ENCODE peak calls at places on chromosome 9, in seven cellular contexts. One of them, this sample, is unnamed.

GRCh38 chr9:122050167-122050566 is 42.9 kb downstream of the TTLL11 start:
- DNase-seq in HCT116: no peak
- DNase-seq in H9: no peak
- DNase-seq in GM10248: no peak
- DNase-seq in lower leg skin: no peak
- DNase-seq in AG04449: no peak
- DNase-seq in RWPE1: no peak
- DNase-seq in this sample: no peak

GRCh38 chr9:19127881-19128719 is 808 bp upstream of the PLIN2 start:
- DNase-seq in HCT116: no peak
- DNase-seq in H9: peak
- DNase-seq in GM10248: no peak
- DNase-seq in lower leg skin: peak
- DNase-seq in AG04449: no peak
- DNase-seq in RWPE1: no peak
- DNase-seq in this sample: no peak

GRCh38 chr9:96686638-96687335 is 31.7 kb upstream of the PRXL2C start:
- DNase-seq in HCT116: no peak
- DNase-seq in H9: peak
- DNase-seq in GM10248: peak
- DNase-seq in lower leg skin: peak
- DNase-seq in AG04449: no peak
- DNase-seq in RWPE1: peak
- DNase-seq in this sample: peak

GRCh38 chr9:103990311-103990710 is 103.8 kb upstream of the SMC2 start:
- DNase-seq in HCT116: no peak
- DNase-seq in H9: no peak
- DNase-seq in GM10248: no peak
- DNase-seq in lower leg skin: no peak
- DNase-seq in AG04449: no peak
- DNase-seq in RWPE1: no peak
- DNase-seq in this sample: no peak

GRCh38 chr9:93567271-93567959 is 9.0 kb upstream of the PHF2 start:
- DNase-seq in HCT116: no peak
- DNase-seq in H9: no peak
- DNase-seq in GM10248: no peak
- DNase-seq in lower leg skin: peak
- DNase-seq in AG04449: no peak
- DNase-seq in RWPE1: no peak
- DNase-seq in this sample: no peak

GRCh38 chr9:137029058-137029922 is 1.3 kb upstream of the ABCA2 start:
- DNase-seq in HCT116: no peak
- DNase-seq in H9: peak
- DNase-seq in GM10248: peak
- DNase-seq in lower leg skin: peak
- DNase-seq in AG04449: no peak
- DNase-seq in RWPE1: peak
- DNase-seq in this sample: peak

GRCh38 chr9:108682191-108682590 is 173.6 kb downstream of the ACTL7B start:
- DNase-seq in HCT116: no peak
- DNase-seq in H9: no peak
- DNase-seq in GM10248: no peak
- DNase-seq in lower leg skin: no peak
- DNase-seq in AG04449: no peak
- DNase-seq in RWPE1: no peak
- DNase-seq in this sample: no peak

GRCh38 chr9:107895524-107896001 is 406.0 kb upstream of the KLF4 start:
- DNase-seq in HCT116: no peak
- DNase-seq in H9: no peak
- DNase-seq in GM10248: no peak
- DNase-seq in lower leg skin: no peak
- DNase-seq in AG04449: no peak
- DNase-seq in RWPE1: no peak
- DNase-seq in this sample: no peak

GRCh38 chr9:14347408-14348224 is 33.7 kb upstream of the NFIB start:
- DNase-seq in HCT116: no peak
- DNase-seq in H9: peak
- DNase-seq in GM10248: no peak
- DNase-seq in lower leg skin: peak
- DNase-seq in AG04449: no peak
- DNase-seq in RWPE1: peak
- DNase-seq in this sample: no peak

GRCh38 chr9:70470050-70471015 is 55.9 kb upstream of the KLF9 start:
- DNase-seq in HCT116: no peak
- DNase-seq in H9: no peak
- DNase-seq in GM10248: no peak
- DNase-seq in lower leg skin: peak
- DNase-seq in AG04449: no peak
- DNase-seq in RWPE1: no peak
- DNase-seq in this sample: no peak

GRCh38 chr9:98929866-98930265 is 13.8 kb upstream of the COL15A1 start:
- DNase-seq in HCT116: no peak
- DNase-seq in H9: no peak
- DNase-seq in GM10248: no peak
- DNase-seq in lower leg skin: peak
- DNase-seq in AG04449: no peak
- DNase-seq in RWPE1: no peak
- DNase-seq in this sample: no peak

GRCh38 chr9:97388721-97389238 is 23.1 kb upstream of the TDRD7 start:
- DNase-seq in HCT116: no peak
- DNase-seq in H9: no peak
- DNase-seq in GM10248: peak
- DNase-seq in lower leg skin: peak
- DNase-seq in AG04449: no peak
- DNase-seq in RWPE1: no peak
- DNase-seq in this sample: no peak

GRCh38 chr9:124074746-124075145 is 63.2 kb downstream of the LHX2 start:
- DNase-seq in HCT116: no peak
- DNase-seq in H9: no peak
- DNase-seq in GM10248: no peak
- DNase-seq in lower leg skin: no peak
- DNase-seq in AG04449: no peak
- DNase-seq in RWPE1: no peak
- DNase-seq in this sample: no peak

GRCh38 chr9:134642385-134643181 is 980 bp downstream of the COL5A1 start:
- DNase-seq in HCT116: no peak
- DNase-seq in H9: peak
- DNase-seq in GM10248: no peak
- DNase-seq in lower leg skin: peak
- DNase-seq in AG04449: no peak
- DNase-seq in RWPE1: peak
- DNase-seq in this sample: peak

GRCh38 chr9:95506692-95507455 is 9.9 kb downstream of the PTCH1 start:
- DNase-seq in HCT116: no peak
- DNase-seq in H9: peak
- DNase-seq in GM10248: peak
- DNase-seq in lower leg skin: peak
- DNase-seq in AG04449: no peak
- DNase-seq in RWPE1: peak
- DNase-seq in this sample: no peak

DNA sequence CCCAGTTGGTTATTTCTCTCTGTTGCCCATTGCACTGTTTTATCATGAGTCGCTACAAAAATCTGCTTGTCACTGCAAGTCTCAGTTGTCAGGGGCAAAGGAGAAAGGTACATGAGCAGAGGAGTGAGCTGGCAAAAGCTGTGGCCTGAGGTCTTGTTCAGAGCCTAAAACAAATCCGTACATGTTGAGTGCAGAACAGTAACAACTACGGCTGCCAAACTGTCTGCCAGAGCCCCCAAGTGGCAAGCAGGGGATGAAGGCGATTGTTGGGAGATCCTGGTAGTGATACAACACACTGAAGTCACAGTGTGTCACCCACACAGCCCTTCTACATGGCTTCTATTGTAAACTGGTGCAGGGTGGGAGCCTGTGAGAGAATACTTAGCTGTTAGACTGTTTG is 50.9 kb downstream of the BRINP1 start:
- DNase-seq in HCT116: no peak
- DNase-seq in H9: peak
- DNase-seq in GM10248: no peak
- DNase-seq in lower leg skin: no peak
- DNase-seq in AG04449: no peak
- DNase-seq in RWPE1: no peak
- DNase-seq in this sample: no peak
- TF ChIP-seq CTCF in HCT116: no peak
- TF ChIP-seq CTCF in H9: peak
- TF ChIP-seq CTCF in GM10248: no peak
- TF ChIP-seq CTCF in lower leg skin: no peak
- TF ChIP-seq CTCF in AG04449: no peak
- TF ChIP-seq CTCF in RWPE1: no peak
- TF ChIP-seq CTCF in this sample: no peak

DNA sequence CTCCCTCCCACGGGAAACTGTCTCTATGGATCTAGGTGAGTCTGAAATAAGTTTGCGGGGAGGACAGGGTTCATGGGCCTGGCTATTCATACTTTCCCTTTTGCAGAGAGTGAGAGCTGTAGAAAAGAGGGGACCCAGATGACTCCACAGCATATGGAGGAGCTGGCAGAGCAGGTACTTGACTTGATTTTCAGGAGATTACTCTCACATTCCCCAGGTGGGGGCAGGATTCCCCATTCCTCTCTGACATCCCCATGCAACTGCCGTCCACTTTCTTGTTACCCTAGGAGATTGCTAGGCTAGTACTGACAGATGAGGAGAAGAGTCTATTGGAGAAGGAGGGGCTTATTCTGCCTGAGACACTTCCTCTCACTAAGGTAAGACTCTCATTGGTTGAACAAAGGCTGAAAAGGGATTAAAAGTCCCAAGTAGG is 659 bp downstream of the CREB3 start:
- DNase-seq in HCT116: peak
- DNase-seq in H9: peak
- DNase-seq in GM10248: peak
- DNase-seq in lower leg skin: no peak
- DNase-seq in AG04449: peak
- DNase-seq in RWPE1: peak
- DNase-seq in this sample: peak
- TF ChIP-seq CTCF in HCT116: no peak
- TF ChIP-seq CTCF in H9: peak
- TF ChIP-seq CTCF in GM10248: peak
- TF ChIP-seq CTCF in lower leg skin: no peak
- TF ChIP-seq CTCF in AG04449: peak
- TF ChIP-seq CTCF in RWPE1: peak
- TF ChIP-seq CTCF in this sample: no peak

GRCh38 chr9:35861161-35861897 is 8.9 kb downstream of the OR13J1 start:
- DNase-seq in HCT116: no peak
- DNase-seq in H9: no peak
- DNase-seq in GM10248: no peak
- DNase-seq in lower leg skin: no peak
- DNase-seq in AG04449: no peak
- DNase-seq in RWPE1: no peak
- DNase-seq in this sample: no peak

GRCh38 chr9:35859995-35860348 is 10.2 kb downstream of the OR13J1 start:
- DNase-seq in HCT116: no peak
- DNase-seq in H9: no peak
- DNase-seq in GM10248: no peak
- DNase-seq in lower leg skin: no peak
- DNase-seq in AG04449: no peak
- DNase-seq in RWPE1: no peak
- DNase-seq in this sample: no peak

GRCh38 chr9:35858428-35858827 is 11.8 kb downstream of the OR13J1 start:
- DNase-seq in HCT116: no peak
- DNase-seq in H9: no peak
- DNase-seq in GM10248: no peak
- DNase-seq in lower leg skin: no peak
- DNase-seq in AG04449: no peak
- DNase-seq in RWPE1: no peak
- DNase-seq in this sample: no peak

GRCh38 chr9:35856882-35857281 is 13.3 kb downstream of the OR13J1 start:
- DNase-seq in HCT116: no peak
- DNase-seq in H9: peak
- DNase-seq in GM10248: no peak
- DNase-seq in lower leg skin: no peak
- DNase-seq in AG04449: no peak
- DNase-seq in RWPE1: no peak
- DNase-seq in this sample: no peak

GRCh38 chr9:35859310-35859994 is 10.7 kb downstream of the OR13J1 start:
- DNase-seq in HCT116: no peak
- DNase-seq in H9: no peak
- DNase-seq in GM10248: no peak
- DNase-seq in lower leg skin: no peak
- DNase-seq in AG04449: no peak
- DNase-seq in RWPE1: no peak
- DNase-seq in this sample: no peak
- TF ChIP-seq CTCF in HCT116: no peak
- TF ChIP-seq CTCF in H9: no peak
- TF ChIP-seq CTCF in GM10248: no peak
- TF ChIP-seq CTCF in lower leg skin: no peak
- TF ChIP-seq CTCF in AG04449: no peak
- TF ChIP-seq CTCF in RWPE1: no peak
- TF ChIP-seq CTCF in this sample: no peak

GRCh38 chr9:37407468-37407867 is 15.0 kb upstream of the GRHPR start:
- DNase-seq in HCT116: no peak
- DNase-seq in H9: no peak
- DNase-seq in GM10248: no peak
- DNase-seq in lower leg skin: no peak
- DNase-seq in AG04449: no peak
- DNase-seq in RWPE1: peak
- DNase-seq in this sample: no peak
- TF ChIP-seq CTCF in HCT116: no peak
- TF ChIP-seq CTCF in H9: peak
- TF ChIP-seq CTCF in GM10248: peak
- TF ChIP-seq CTCF in lower leg skin: no peak
- TF ChIP-seq CTCF in AG04449: no peak
- TF ChIP-seq CTCF in RWPE1: peak
- TF ChIP-seq CTCF in this sample: peak

GRCh38 chr9:2228641-2229040 is 213.5 kb downstream of the SMARCA2 start:
- DNase-seq in HCT116: no peak
- DNase-seq in H9: no peak
- DNase-seq in GM10248: no peak
- DNase-seq in lower leg skin: no peak
- DNase-seq in AG04449: no peak
- DNase-seq in RWPE1: no peak
- DNase-seq in this sample: no peak

GRCh38 chr9:2230362-2230761 is 215.2 kb downstream of the SMARCA2 start:
- DNase-seq in HCT116: no peak
- DNase-seq in H9: no peak
- DNase-seq in GM10248: no peak
- DNase-seq in lower leg skin: no peak
- DNase-seq in AG04449: no peak
- DNase-seq in RWPE1: no peak
- DNase-seq in this sample: no peak

GRCh38 chr9:2229109-2229733 is 214.1 kb downstream of the SMARCA2 start:
- DNase-seq in HCT116: no peak
- DNase-seq in H9: no peak
- DNase-seq in GM10248: peak
- DNase-seq in lower leg skin: no peak
- DNase-seq in AG04449: no peak
- DNase-seq in RWPE1: no peak
- DNase-seq in this sample: no peak

GRCh38 chr9:2227468-2227867 is 212.3 kb downstream of the SMARCA2 start:
- DNase-seq in HCT116: no peak
- DNase-seq in H9: no peak
- DNase-seq in GM10248: no peak
- DNase-seq in lower leg skin: no peak
- DNase-seq in AG04449: no peak
- DNase-seq in RWPE1: no peak
- DNase-seq in this sample: no peak

DNA sequence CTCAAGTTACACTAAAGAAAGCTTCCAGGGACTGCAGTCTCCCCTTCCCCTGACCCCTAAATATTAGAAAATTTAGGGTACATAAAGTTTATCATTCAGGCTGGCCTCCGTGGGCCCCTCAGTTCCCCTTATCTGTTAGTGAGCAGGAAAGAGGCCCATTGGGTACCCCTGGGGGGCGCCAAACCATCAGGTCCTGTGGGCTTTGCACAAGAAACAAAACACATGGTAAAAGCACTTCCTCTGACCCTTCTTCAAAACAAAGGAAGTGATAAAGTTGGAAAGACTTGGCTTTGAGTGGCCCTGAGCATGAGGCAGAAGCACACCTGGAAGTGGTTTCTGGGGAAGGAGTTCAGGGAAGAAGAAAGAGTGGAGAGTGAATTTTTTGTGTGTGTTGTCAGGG is 213.0 kb downstream of the SMARCA2 start:
- DNase-seq in HCT116: no peak
- DNase-seq in H9: peak
- DNase-seq in GM10248: no peak
- DNase-seq in lower leg skin: no peak
- DNase-seq in AG04449: no peak
- DNase-seq in RWPE1: no peak
- DNase-seq in this sample: no peak
- TF ChIP-seq CTCF in HCT116: peak
- TF ChIP-seq CTCF in H9: peak
- TF ChIP-seq CTCF in GM10248: peak
- TF ChIP-seq CTCF in lower leg skin: no peak
- TF ChIP-seq CTCF in AG04449: peak
- TF ChIP-seq CTCF in RWPE1: no peak
- TF ChIP-seq CTCF in this sample: no peak